ENCODE peak calls at places on chromosomes 1 and 21, in eight cellular contexts. E is fibroblast of the aortic adventitia, T is fibroblast of mammary gland, X is coronary artery, A is tibial artery, S is GM23338, V is glutamatergic neuron, R is neural progenitor cell. B is an unnamed sample.
A peak's percentile ranks its signal among the peaks of the same experiment; 100 is the strongest.

GRCh38 chr1:56106551-56107277 is 472.6 kb downstream of the PLPP3 start:
- DNase-seq in E (no peak), T (no peak), X (no peak), A (no peak), S (no peak), V (no peak), R (no peak), B (no peak)

GRCh38 chr1:38476111-38476783 is 383.3 kb downstream of the RRAGC start:
- DNase-seq in E (no peak), T (no peak), X (no peak), A (no peak), S (peak; percentile 75), V (peak; percentile 30), R (peak; percentile 89), B (no peak)

GRCh38 chr1:2091611-2092604 is 41.7 kb downstream of the PRKCZ start:
- DNase-seq in E (peak; percentile 9), T (peak; percentile 10), X (no peak), A (no peak), S (peak; percentile 83), V (peak; percentile 71), R (peak; percentile 74), B (no peak)

GRCh38 chr1:38804062-38804886 is 55.3 kb downstream of the RRAGC start:
- DNase-seq in E (no peak), T (no peak), X (no peak), A (no peak), S (peak; percentile 81), V (no peak), R (peak; percentile 83), B (no peak)

GRCh38 chr1:100265562-100265930 is 470 bp upstream of the RTCA start:
- DNase-seq in E (no peak), T (peak; percentile 30), X (no peak), A (no peak), S (peak; percentile 70), V (no peak), R (no peak), B (peak; percentile 58)

GRCh38 chr1:181630838-181631237 is 147.5 kb downstream of the CACNA1E start:
- DNase-seq in E (no peak), T (no peak), X (no peak), A (no peak), S (no peak), V (no peak), R (no peak), B (no peak)

GRCh38 chr1:46478721-46479485 is 10.7 kb upstream of the DMBX1 start:
- DNase-seq in E (no peak), T (no peak), X (no peak), A (no peak), S (no peak), V (no peak), R (no peak), B (no peak)

GRCh38 chr1:17684810-17685209 is 70.3 kb upstream of the ACTL8 start:
- DNase-seq in E (no peak), T (no peak), X (no peak), A (no peak), S (no peak), V (no peak), R (peak; percentile 87), B (no peak)

GRCh38 chr1:218426343-218426657 is 81.2 kb downstream of the TGFB2 start:
- DNase-seq in E (peak; percentile 84), T (peak; percentile 76), X (no peak), A (no peak), S (no peak), V (no peak), R (no peak), B (no peak)

GRCh38 chr1:202692959-202693555 is 17.2 kb downstream of the SYT2 start:
- DNase-seq in E (peak; percentile 77), T (peak; percentile 67), X (no peak), A (peak; percentile 62), S (peak; percentile 91), V (peak; percentile 70), R (peak; percentile 93), B (peak; percentile 41)

GRCh38 chr1:1215266-1215676 is 1.3 kb upstream of the TNFRSF4 start:
- DNase-seq in E (no peak), T (no peak), X (no peak), A (no peak), S (no peak), V (no peak), R (no peak), B (no peak)

GRCh38 chr1:24047101-24047459 is 64.9 kb downstream of the MYOM3 start:
- DNase-seq in E (peak; percentile 80), T (peak; percentile 83), X (peak; percentile 92), A (peak; percentile 86), S (no peak), V (no peak), R (no peak), B (peak; percentile 47)

GRCh38 chr1:15799004-15799867 is 8.2 kb downstream of the UQCRHL start:
- DNase-seq in E (peak; percentile 97), T (peak; percentile 96), X (peak; percentile 98), A (peak; percentile 97), S (peak; percentile 37), V (no peak), R (no peak), B (peak; percentile 90)

GRCh38 chr1:113452921-113453770 is 62.8 kb downstream of the MAGI3 start:
- DNase-seq in E (peak; percentile 69), T (peak; percentile 71), X (no peak), A (no peak), S (peak; percentile 63), V (no peak), R (peak; percentile 30), B (peak; percentile 65)

GRCh38 chr1:9598316-9598700 is 9.6 kb downstream of the TMEM201 start:
- DNase-seq in E (no peak), T (no peak), X (no peak), A (no peak), S (no peak), V (no peak), R (no peak), B (no peak)

GRCh38 chr1:41799723-41800122 is 119.0 kb downstream of the HIVEP3 start:
- DNase-seq in E (peak; percentile 39), T (peak; percentile 55), X (no peak), A (no peak), S (no peak), V (no peak), R (no peak), B (peak; percentile 15)

GRCh38 chr1:45957684-45958083 is 154.3 kb downstream of the MAST2 start:
- DNase-seq in E (no peak), T (peak; percentile 21), X (no peak), A (no peak), S (no peak), V (no peak), R (no peak), B (no peak)

DNA sequence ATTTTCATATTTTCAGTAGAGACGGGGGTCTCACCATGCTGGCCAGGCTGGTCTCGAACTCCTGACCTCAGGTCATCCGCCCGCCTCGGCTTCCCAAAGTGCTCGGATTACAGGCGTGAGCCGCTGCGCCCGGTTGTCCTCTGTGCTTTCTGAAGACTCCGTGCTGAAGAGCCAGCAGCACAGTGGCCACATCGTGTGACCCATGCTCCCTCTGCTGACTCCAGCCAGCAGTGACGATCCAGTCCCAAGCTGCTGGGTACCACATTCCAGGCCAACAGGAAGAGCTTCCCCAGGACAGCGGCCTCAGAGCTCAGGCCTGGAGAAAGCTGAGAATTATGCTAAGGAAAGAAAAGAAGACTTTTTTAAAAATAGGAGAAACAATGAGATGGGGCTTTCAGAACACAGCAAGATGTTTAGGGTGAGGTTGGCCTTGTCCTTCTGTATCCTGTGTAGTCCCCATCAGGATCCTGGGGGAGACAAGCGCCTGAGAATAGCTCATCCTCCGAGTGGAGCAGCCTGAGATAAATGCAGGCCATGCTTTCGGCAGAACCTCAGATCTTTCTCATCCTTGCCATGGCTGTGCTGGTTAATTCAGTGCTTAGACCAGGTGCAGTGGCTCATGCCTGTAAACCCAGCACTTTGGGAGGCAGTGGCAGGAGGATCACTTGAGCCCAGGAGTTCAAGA is 207.1 kb downstream of the SLC35F3 start:
- DNase-seq in E (no peak), T (no peak), X (no peak), A (no peak), S (peak; percentile 87), V (peak; percentile 72), R (peak; percentile 82), B (peak; percentile 32)
- TF ChIP-seq CTCF in E (no peak), T (no peak), X (no peak), A (no peak), S (peak; percentile 63), V (no peak), R (peak; percentile 66), B (peak; percentile 51)

GRCh38 chr1:201140941-201141260 is 13.4 kb downstream of the TMEM9 start:
- DNase-seq in E (no peak), T (no peak), X (no peak), A (peak; percentile 38), S (no peak), V (no peak), R (no peak), B (no peak)
- TF ChIP-seq CTCF in E (no peak), T (no peak), X (no peak), A (no peak), S (no peak), V (no peak), R (no peak), B (no peak)

DNA sequence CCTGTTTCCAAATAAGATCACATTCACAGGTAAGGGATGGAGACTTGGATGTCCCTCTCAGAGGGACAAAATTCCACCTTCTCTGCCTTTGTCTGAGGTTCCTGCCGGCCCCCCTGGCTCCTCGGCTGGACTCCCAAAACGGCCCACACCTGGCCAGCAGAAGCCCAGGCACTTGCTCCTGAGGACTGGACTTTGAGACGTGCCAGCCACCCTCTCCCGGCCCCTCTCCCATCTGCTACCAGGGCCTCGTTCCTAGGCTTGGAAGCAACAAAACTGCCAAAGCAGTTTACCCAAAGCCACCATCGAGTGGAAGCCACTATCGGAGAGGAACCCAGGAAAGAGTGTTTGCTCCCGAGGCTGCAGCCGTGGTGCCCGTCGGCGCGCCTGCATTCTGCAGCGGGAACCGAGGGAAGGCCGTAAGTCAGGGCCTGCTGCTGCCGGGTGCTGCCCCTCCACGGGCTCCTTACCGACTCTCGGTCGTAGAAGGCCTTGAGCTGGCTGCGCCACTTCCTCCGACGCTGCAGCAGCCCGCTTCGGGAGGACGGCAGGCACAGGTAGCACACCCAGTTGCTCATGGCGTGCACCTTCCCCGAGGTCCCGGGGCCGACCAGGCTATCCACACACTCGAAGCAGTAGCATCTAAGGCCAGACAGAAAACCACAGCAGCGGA is 3.5 kb downstream of the DNMT3L start:
- DNase-seq in E (no peak), T (no peak), X (peak; percentile 68), A (no peak), S (no peak), V (peak; percentile 10), R (no peak), B (no peak)
- TF ChIP-seq CTCF in E (no peak), T (no peak), X (no peak), A (no peak), S (no peak), V (no peak), R (no peak), B (no peak)

GRCh38 chr1:67557731-67558448 is 127.1 kb upstream of the GADD45A start:
- DNase-seq in E (no peak), T (no peak), X (no peak), A (no peak), S (no peak), V (no peak), R (no peak), B (no peak)

GRCh38 chr1:67555487-67556296 is 125.5 kb upstream of the SERBP1 start:
- DNase-seq in E (no peak), T (no peak), X (no peak), A (no peak), S (peak; percentile 70), V (peak; percentile 22), R (no peak), B (no peak)

GRCh38 chr1:67556297-67556900 is 126.2 kb upstream of the SERBP1 start:
- DNase-seq in E (no peak), T (no peak), X (no peak), A (no peak), S (no peak), V (no peak), R (no peak), B (no peak)

GRCh38 chr1:67551375-67551774 is 121.2 kb upstream of the SERBP1 start:
- DNase-seq in E (no peak), T (no peak), X (no peak), A (no peak), S (no peak), V (no peak), R (no peak), B (no peak)

GRCh38 chr1:67552336-67552759 is 122.1 kb upstream of the SERBP1 start:
- DNase-seq in E (no peak), T (no peak), X (no peak), A (no peak), S (peak; percentile 33), V (no peak), R (no peak), B (no peak)
- TF ChIP-seq CTCF in E (no peak), T (no peak), X (no peak), A (no peak), S (no peak), V (no peak), R (no peak), B (no peak)